ENCODE peak calls at places on chromosomes 5 and 9, in five cellular contexts. One of them, this sample, is unnamed.

GRCh38 chr9:20771721-20772120 is 87.7 kb downstream of the FOCAD start:
- DNase-seq in transverse colon: no peak
- DNase-seq in breast epithelium: no peak
- DNase-seq in uterus: no peak
- DNase-seq in Peyer's patch: no peak
- DNase-seq in this sample: no peak

GRCh38 chr9:70563010-70563409 is 148.6 kb upstream of the KLF9 start:
- DNase-seq in transverse colon: no peak
- DNase-seq in breast epithelium: no peak
- DNase-seq in uterus: no peak
- DNase-seq in Peyer's patch: no peak
- DNase-seq in this sample: no peak

GRCh38 chr5:133292300-133292699 is 240.5 kb downstream of the HSPA4 start:
- DNase-seq in Peyer's patch: no peak
- DNase-seq in breast epithelium: no peak
- DNase-seq in uterus: no peak
- DNase-seq in transverse colon: no peak
- DNase-seq in this sample: no peak

GRCh38 chr5:170265527-170265926 is 32.0 kb downstream of the LCP2 start:
- DNase-seq in Peyer's patch: no peak
- DNase-seq in uterus: peak; percentile 66
- DNase-seq in breast epithelium: no peak
- DNase-seq in transverse colon: no peak
- DNase-seq in this sample: no peak

GRCh38 chr9:105694320-105694847 is at the start of gene TMEM38B:
- DNase-seq in breast epithelium: no peak
- DNase-seq in transverse colon: peak; percentile 88
- DNase-seq in Peyer's patch: peak; percentile 77
- DNase-seq in uterus: peak; percentile 71
- DNase-seq in this sample: peak; percentile 32

GRCh38 chr9:137432687-137433348 is 8.3 kb downstream of the ENTPD8 start:
- DNase-seq in uterus: no peak
- DNase-seq in Peyer's patch: no peak
- DNase-seq in breast epithelium: no peak
- DNase-seq in transverse colon: no peak
- DNase-seq in this sample: no peak

GRCh38 chr5:146595088-146595487 is 79.1 kb upstream of the GPR151 start:
- DNase-seq in transverse colon: no peak
- DNase-seq in Peyer's patch: no peak
- DNase-seq in breast epithelium: no peak
- DNase-seq in uterus: no peak
- DNase-seq in this sample: no peak

GRCh38 chr5:140513124-140513523 is 34.3 kb upstream of the EIF4EBP3 start:
- DNase-seq in Peyer's patch: no peak
- DNase-seq in transverse colon: no peak
- DNase-seq in breast epithelium: no peak
- DNase-seq in uterus: no peak
- DNase-seq in this sample: no peak

GRCh38 chr9:95048225-95049087 is 269.1 kb downstream of the FANCC start:
- DNase-seq in uterus: peak; percentile 70
- DNase-seq in Peyer's patch: peak; percentile 47
- DNase-seq in transverse colon: peak; percentile 82
- DNase-seq in breast epithelium: no peak
- DNase-seq in this sample: peak; percentile 56

GRCh38 chr5:17096975-17097695 is 120.3 kb upstream of the BASP1 start:
- DNase-seq in Peyer's patch: no peak
- DNase-seq in transverse colon: no peak
- DNase-seq in breast epithelium: no peak
- DNase-seq in uterus: no peak
- DNase-seq in this sample: no peak

GRCh38 chr9:94916956-94917355 is 190.5 kb downstream of the AOPEP start:
- DNase-seq in breast epithelium: no peak
- DNase-seq in uterus: no peak
- DNase-seq in transverse colon: no peak
- DNase-seq in Peyer's patch: no peak
- DNase-seq in this sample: no peak

GRCh38 chr9:130128782-130129424 is 43.3 kb upstream of the NCS1 start:
- DNase-seq in Peyer's patch: peak; percentile 77
- DNase-seq in transverse colon: peak; percentile 39
- DNase-seq in uterus: no peak
- DNase-seq in breast epithelium: no peak
- DNase-seq in this sample: no peak

GRCh38 chr5:51226420-51226735 is 156.9 kb upstream of the ISL1 start:
- DNase-seq in transverse colon: no peak
- DNase-seq in Peyer's patch: no peak
- DNase-seq in breast epithelium: no peak
- DNase-seq in uterus: no peak
- DNase-seq in this sample: no peak

GRCh38 chr9:83538172-83538889 is at the start of gene FRMD3:
- DNase-seq in Peyer's patch: no peak
- DNase-seq in breast epithelium: peak; percentile 67
- DNase-seq in uterus: peak; percentile 57
- DNase-seq in transverse colon: peak; percentile 75
- DNase-seq in this sample: peak; percentile 53

GRCh38 chr5:73822989-73823339 is 197.0 kb downstream of the ARHGEF28 start:
- DNase-seq in Peyer's patch: no peak
- DNase-seq in uterus: no peak
- DNase-seq in transverse colon: no peak
- DNase-seq in breast epithelium: no peak
- DNase-seq in this sample: no peak

GRCh38 chr5:133205204-133205603 is 153.4 kb downstream of the HSPA4 start:
- DNase-seq in transverse colon: no peak
- DNase-seq in breast epithelium: no peak
- DNase-seq in Peyer's patch: no peak
- DNase-seq in uterus: no peak
- DNase-seq in this sample: no peak

GRCh38 chr5:74639538-74640449 is 734 bp downstream of the ENC1 start:
- DNase-seq in Peyer's patch: no peak
- DNase-seq in transverse colon: peak; percentile 47
- DNase-seq in breast epithelium: peak; percentile 61
- DNase-seq in uterus: no peak
- DNase-seq in this sample: no peak

GRCh38 chr9:112532427-112532826 is 45.8 kb downstream of the KIAA1958 start:
- DNase-seq in uterus: peak; percentile 67
- DNase-seq in breast epithelium: no peak
- DNase-seq in transverse colon: peak; percentile 20
- DNase-seq in Peyer's patch: no peak
- DNase-seq in this sample: no peak

GRCh38 chr5:9715891-9716335 is 85.8 kb upstream of the TAS2R1 start:
- DNase-seq in transverse colon: no peak
- DNase-seq in breast epithelium: no peak
- DNase-seq in Peyer's patch: no peak
- DNase-seq in uterus: no peak
- DNase-seq in this sample: no peak

GRCh38 chr5:95912029-95912428 is 49.6 kb downstream of the ELL2 start:
- DNase-seq in transverse colon: no peak
- DNase-seq in uterus: no peak
- DNase-seq in Peyer's patch: no peak
- DNase-seq in breast epithelium: no peak
- DNase-seq in this sample: no peak

GRCh38 chr9:91185193-91185886 is 176.4 kb downstream of the AUH start:
- DNase-seq in uterus: no peak
- DNase-seq in transverse colon: no peak
- DNase-seq in breast epithelium: no peak
- DNase-seq in Peyer's patch: no peak
- DNase-seq in this sample: no peak

GRCh38 chr9:98263482-98264357 is 8.3 kb upstream of the TBC1D2 start:
- DNase-seq in uterus: peak; percentile 72
- DNase-seq in breast epithelium: peak; percentile 72
- DNase-seq in Peyer's patch: peak; percentile 70
- DNase-seq in transverse colon: peak; percentile 86
- DNase-seq in this sample: peak; percentile 84

GRCh38 chr5:158543539-158544387 is 556.0 kb downstream of the EBF1 start:
- DNase-seq in breast epithelium: no peak
- DNase-seq in transverse colon: no peak
- DNase-seq in Peyer's patch: no peak
- DNase-seq in uterus: no peak
- DNase-seq in this sample: no peak

GRCh38 chr9:36980148-36980974 is 53.7 kb downstream of the PAX5 start:
- DNase-seq in transverse colon: no peak
- DNase-seq in uterus: no peak
- DNase-seq in breast epithelium: no peak
- DNase-seq in Peyer's patch: no peak
- DNase-seq in this sample: no peak

GRCh38 chr5:150469718-150470470 is 20.4 kb upstream of the RPS14 start:
- DNase-seq in breast epithelium: no peak
- DNase-seq in transverse colon: no peak
- DNase-seq in Peyer's patch: no peak
- DNase-seq in uterus: no peak
- DNase-seq in this sample: no peak

GRCh38 chr5:318931-319601 is 2.4 kb upstream of the AHRR start:
- DNase-seq in breast epithelium: no peak
- DNase-seq in Peyer's patch: no peak
- DNase-seq in transverse colon: no peak
- DNase-seq in uterus: no peak
- DNase-seq in this sample: no peak

GRCh38 chr9:23752859-23753258 is 73.2 kb downstream of the ELAVL2 start:
- DNase-seq in breast epithelium: no peak
- DNase-seq in Peyer's patch: no peak
- DNase-seq in transverse colon: no peak
- DNase-seq in uterus: no peak
- DNase-seq in this sample: no peak

GRCh38 chr9:70044450-70045307 is 1.0 kb downstream of the MAMDC2 start:
- DNase-seq in uterus: peak; percentile 68
- DNase-seq in Peyer's patch: no peak
- DNase-seq in breast epithelium: no peak
- DNase-seq in transverse colon: no peak
- DNase-seq in this sample: no peak

DNA sequence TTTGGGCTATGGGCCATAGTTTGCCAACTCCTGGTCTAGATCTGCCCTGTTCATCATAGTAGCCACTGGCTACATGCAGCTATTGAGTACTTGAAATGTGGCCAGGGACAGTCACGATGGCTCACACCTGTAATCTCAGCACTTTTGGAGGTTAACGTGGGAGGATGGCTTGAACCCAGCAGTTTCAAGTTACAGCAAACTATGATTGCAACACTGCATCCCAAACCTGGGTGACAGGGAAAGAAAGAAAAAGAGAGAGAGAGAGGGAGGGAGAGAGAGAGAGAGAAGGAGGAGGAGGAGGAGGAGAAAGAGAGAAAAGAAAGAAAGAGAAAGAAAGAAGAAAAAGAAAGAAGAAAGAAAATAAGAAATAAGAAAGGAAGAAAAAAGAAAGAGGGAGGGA is 5.1 kb upstream of the GMCL2 start:
- DNase-seq in transverse colon: no peak
- DNase-seq in uterus: no peak
- DNase-seq in breast epithelium: no peak
- DNase-seq in Peyer's patch: no peak
- DNase-seq in this sample: no peak
- H3K27ac ChIP-seq in transverse colon: no peak overlapping the region
- H3K27ac ChIP-seq in uterus: no peak overlapping the region
- H3K27ac ChIP-seq in breast epithelium: no peak overlapping the region
- H3K27ac ChIP-seq in Peyer's patch: no peak overlapping the region
- H3K27ac ChIP-seq in this sample: no peak overlapping the region

DNA sequence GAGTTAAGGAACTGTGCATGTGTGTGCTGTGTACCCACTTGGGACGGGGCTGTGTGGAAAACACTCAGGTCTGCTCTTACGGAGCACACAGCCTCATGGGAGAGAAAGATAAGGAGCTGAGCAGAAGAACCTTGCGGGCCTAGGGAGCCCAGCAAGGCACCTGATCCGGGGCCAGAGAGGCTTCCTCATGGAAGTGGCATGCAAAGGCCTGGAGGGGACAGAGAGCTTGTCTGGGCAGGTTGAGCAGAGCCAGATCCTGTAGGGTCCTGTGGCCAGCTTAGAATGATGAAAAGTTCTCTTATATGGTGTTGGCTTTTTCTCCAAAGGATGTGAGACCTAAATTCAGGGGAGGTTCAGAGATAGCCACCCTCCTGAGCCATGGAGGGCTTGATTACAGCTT is 45.2 kb downstream of the NEK6 start:
- DNase-seq in breast epithelium: no peak
- DNase-seq in uterus: no peak
- DNase-seq in transverse colon: no peak
- DNase-seq in Peyer's patch: no peak
- DNase-seq in this sample: no peak
- H3K27ac ChIP-seq in breast epithelium: no peak overlapping the region
- H3K27ac ChIP-seq in uterus: no peak overlapping the region
- H3K27ac ChIP-seq in transverse colon: no peak overlapping the region
- H3K27ac ChIP-seq in Peyer's patch: no peak overlapping the region
- H3K27ac ChIP-seq in this sample: peak overlapping the region; percentile 45

DNA sequence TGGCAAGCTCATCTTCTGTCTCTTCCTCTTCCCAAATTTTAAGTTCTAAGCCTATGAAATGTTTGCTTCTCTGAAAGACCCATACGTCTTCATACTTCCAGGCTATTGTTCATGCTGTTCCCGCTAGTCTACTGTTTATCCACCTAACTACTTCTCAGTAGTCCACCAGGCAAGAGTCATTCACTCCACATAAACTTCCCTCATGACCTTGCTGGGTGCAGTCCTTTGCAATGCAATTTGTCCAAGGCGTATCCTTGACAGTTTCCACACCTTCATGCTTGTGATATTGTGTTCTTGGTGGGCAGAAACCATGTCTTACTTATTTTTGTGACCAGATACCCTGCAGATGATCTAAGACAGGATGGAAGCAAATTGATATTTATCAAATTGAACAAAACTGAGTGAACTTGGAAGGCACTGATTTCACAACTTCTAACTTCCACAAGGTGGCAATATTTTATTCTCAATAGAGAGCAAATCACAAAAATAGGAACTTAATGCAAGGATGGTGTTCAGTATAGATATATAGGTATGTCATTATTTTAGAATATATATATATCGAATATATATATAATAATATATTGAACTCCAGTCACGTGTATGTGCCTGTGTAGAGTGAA is 30.3 kb downstream of the TYRP1 start:
- DNase-seq in uterus: no peak
- DNase-seq in transverse colon: no peak
- DNase-seq in Peyer's patch: no peak
- DNase-seq in breast epithelium: no peak
- DNase-seq in this sample: no peak
- H3K27ac ChIP-seq in uterus: no peak overlapping the region
- H3K27ac ChIP-seq in transverse colon: no peak overlapping the region
- H3K27ac ChIP-seq in Peyer's patch: no peak overlapping the region
- H3K27ac ChIP-seq in breast epithelium: no peak overlapping the region
- H3K27ac ChIP-seq in this sample: no peak overlapping the region

GRCh38 chr9:82334286-82334685 is 345.7 kb downstream of the SPATA31D1 start:
- DNase-seq in uterus: no peak
- DNase-seq in breast epithelium: no peak
- DNase-seq in transverse colon: no peak
- DNase-seq in Peyer's patch: no peak
- DNase-seq in this sample: no peak
- H3K27ac ChIP-seq in uterus: no peak overlapping the region
- H3K27ac ChIP-seq in breast epithelium: no peak overlapping the region
- H3K27ac ChIP-seq in transverse colon: no peak overlapping the region
- H3K27ac ChIP-seq in Peyer's patch: no peak overlapping the region
- H3K27ac ChIP-seq in this sample: no peak overlapping the region